ENCODE peak calls at places on chromosome 19, in ten cellular contexts. X, E, F, W, L, Y, V, O, A and K are unnamed samples.

GRCh38 chr19:50978772-50979390 is 4.8 kb downstream of the KLK7 start:
- DNase-seq in Y (no peak), E (no peak), A (no peak), W (no peak), V (no peak), O (no peak), F (no peak), L (no peak), X (no peak), K (no peak)

GRCh38 chr19:39908803-39909202 is 25.6 kb downstream of the FCGBP start:
- DNase-seq in W (no peak), A (no peak), V (no peak), L (no peak), E (no peak), O (no peak), Y (no peak), X (no peak), F (no peak), K (no peak)

GRCh38 chr19:8695501-8695900 is 3.1 kb downstream of the ACTL9 start:
- DNase-seq in V (no peak), A (no peak), F (no peak), W (no peak), O (no peak), X (no peak), Y (no peak), L (no peak), E (no peak), K (no peak)

GRCh38 chr19:34428549-34429285 is 536 bp downstream of the UBA2 start:
- DNase-seq in Y (peak), E (no peak), O (peak), F (peak), W (peak), V (no peak), A (no peak), L (peak), X (no peak), K (peak)

GRCh38 chr19:41910992-41911888 is 17.0 kb downstream of the ERFL start:
- DNase-seq in E (no peak), X (peak), Y (no peak), O (no peak), W (no peak), V (no peak), A (no peak), F (no peak), L (no peak), K (no peak)

GRCh38 chr19:18928018-18928805 is 8.7 kb downstream of the DDX49 start:
- DNase-seq in W (no peak), A (no peak), Y (no peak), F (no peak), O (no peak), L (no peak), V (no peak), E (no peak), X (no peak), K (no peak)

GRCh38 chr19:30453768-30454167 is 81.6 kb downstream of the ZNF536 start:
- DNase-seq in L (no peak), X (no peak), O (no peak), Y (no peak), F (no peak), W (no peak), V (no peak), E (no peak), A (no peak), K (no peak)

GRCh38 chr19:41753159-41753558 is 2.2 kb upstream of the CEACAM6 start:
- DNase-seq in X (peak), O (peak), F (peak), E (no peak), V (peak), Y (peak), A (no peak), L (no peak), W (peak), K (peak)

GRCh38 chr19:48805452-48805851 is 5.4 kb downstream of the BCAT2 start:
- DNase-seq in V (no peak), E (no peak), O (no peak), A (no peak), L (no peak), Y (no peak), X (no peak), F (no peak), W (no peak), K (no peak)

GRCh38 chr19:30391052-30391451 is 18.9 kb downstream of the ZNF536 start:
- DNase-seq in E (no peak), W (no peak), V (no peak), L (no peak), A (no peak), X (no peak), Y (no peak), O (no peak), F (no peak), K (no peak)

GRCh38 chr19:54469496-54469934 is 3.6 kb downstream of the CDC42EP5 start:
- DNase-seq in Y (peak), A (no peak), E (no peak), W (peak), V (peak), O (no peak), X (no peak), F (peak), L (no peak), K (peak)

GRCh38 chr19:47446534-47447469 is 24.9 kb downstream of the SLC8A2 start:
- DNase-seq in X (no peak), Y (no peak), A (no peak), V (peak), W (no peak), L (no peak), E (no peak), F (no peak), O (peak), K (no peak)

GRCh38 chr19:920051-920857 is 3.1 kb downstream of the KISS1R start:
- DNase-seq in V (peak), L (no peak), E (no peak), A (no peak), W (no peak), F (no peak), O (peak), X (peak), Y (no peak), K (no peak)

GRCh38 chr19:5961969-5962945 is 15.7 kb downstream of the RANBP3 start:
- DNase-seq in W (no peak), F (peak), O (no peak), A (no peak), E (no peak), X (peak), V (peak), L (peak), Y (no peak), K (peak)

GRCh38 chr19:9070066-9070465 is 16.8 kb upstream of the OR1M1 start:
- DNase-seq in Y (no peak), L (no peak), A (no peak), W (no peak), O (no peak), F (no peak), E (no peak), V (no peak), X (no peak), K (no peak)

GRCh38 chr19:44891016-44891882 is at the start of gene TOMM40:
- DNase-seq in V (peak), L (no peak), Y (peak), X (no peak), O (no peak), A (peak), W (peak), F (peak), E (peak), K (no peak)

GRCh38 chr19:35901055-35901644 is 810 bp upstream of the NFKBID start:
- DNase-seq in F (no peak), Y (no peak), V (no peak), W (no peak), X (no peak), L (peak), A (no peak), E (no peak), O (peak), K (no peak)

GRCh38 chr19:13430790-13431582 is 75.3 kb downstream of the CACNA1A start:
- DNase-seq in F (peak), Y (peak), L (peak), E (peak), X (peak), V (no peak), W (peak), A (no peak), O (peak), K (peak)

GRCh38 chr19:18202759-18203407 is 959 bp downstream of the RAB3A start:
- DNase-seq in Y (no peak), X (peak), F (no peak), A (no peak), E (no peak), O (no peak), L (no peak), W (no peak), V (peak), K (no peak)

GRCh38 chr19:31378404-31378803 is 29.2 kb upstream of the TSHZ3 start:
- DNase-seq in E (peak), L (peak), V (no peak), A (no peak), F (peak), X (no peak), W (peak), O (peak), Y (peak), K (no peak)

GRCh38 chr19:3055741-3056453 is 6.4 kb downstream of the TLE5 start:
- DNase-seq in F (no peak), V (peak), L (no peak), E (no peak), X (no peak), Y (peak), A (no peak), O (peak), W (no peak), K (no peak)

GRCh38 chr19:6214881-6215541 is 64.8 kb downstream of the MLLT1 start:
- DNase-seq in O (no peak), W (no peak), X (no peak), A (no peak), Y (peak), L (no peak), E (no peak), F (no peak), V (no peak), K (no peak)

GRCh38 chr19:16587031-16588023 is 15.1 kb upstream of the SLC35E1 start:
- DNase-seq in V (no peak), E (no peak), L (peak), Y (no peak), X (peak), O (peak), A (no peak), F (no peak), W (peak), K (no peak)

GRCh38 chr19:15422311-15423075 is 3.7 kb upstream of the AKAP8L start:
- DNase-seq in O (no peak), F (no peak), Y (no peak), V (no peak), A (no peak), L (no peak), E (no peak), W (peak), X (no peak), K (no peak)

GRCh38 chr19:54485846-54486245 is 12.8 kb upstream of the CDC42EP5 start:
- DNase-seq in V (no peak), F (no peak), W (no peak), O (peak), A (no peak), Y (no peak), E (no peak), X (no peak), L (peak), K (no peak)

GRCh38 chr19:17762505-17763229 is 11.4 kb downstream of the FCHO1 start:
- DNase-seq in Y (no peak), O (peak), X (no peak), W (no peak), L (peak), F (no peak), A (no peak), V (no peak), E (no peak), K (peak)

GRCh38 chr19:10553943-10554381 is 10.3 kb downstream of the ATG4D start:
- DNase-seq in Y (no peak), F (no peak), X (peak), O (no peak), L (no peak), A (no peak), W (no peak), V (no peak), E (no peak), K (no peak)

GRCh38 chr19:55082023-55082851 is 6.6 kb downstream of the EPS8L1 start:
- DNase-seq in L (peak), O (peak), W (no peak), Y (no peak), V (no peak), A (peak), X (no peak), F (no peak), E (no peak), K (peak)

GRCh38 chr19:3984908-3985642 is at the start of gene EEF2:
- DNase-seq in Y (peak), A (peak), F (peak), V (peak), X (peak), W (peak), L (peak), O (peak), E (no peak), K (peak)

GRCh38 chr19:16649734-16650133 is 10.2 kb downstream of the SMIM7 start:
- DNase-seq in V (no peak), L (no peak), X (no peak), E (no peak), O (peak), A (no peak), Y (peak), W (no peak), F (no peak), K (peak)

GRCh38 chr19:35519291-35519690 is 5.8 kb upstream of the DMKN start:
- DNase-seq in X (no peak), W (no peak), O (peak), E (no peak), F (no peak), Y (no peak), V (no peak), L (no peak), A (no peak), K (no peak)

GRCh38 chr19:39539165-39539518 is 819 bp downstream of the EID2 start:
- DNase-seq in E (peak), X (no peak), O (no peak), V (no peak), A (no peak), Y (no peak), L (peak), W (no peak), F (no peak), K (peak)

GRCh38 chr19:11378319-11379189 is 4.1 kb downstream of the SWSAP1 start:
- DNase-seq in O (peak), Y (no peak), A (no peak), E (no peak), V (peak), X (no peak), F (peak), L (peak), W (peak), K (peak)

GRCh38 chr19:401836-402535 is 7.0 kb downstream of the C2CD4C start:
- DNase-seq in O (no peak), F (no peak), L (no peak), A (no peak), Y (no peak), V (peak), X (no peak), W (no peak), E (no peak), K (no peak)

GRCh38 chr19:51272183-51272817 is 21.4 kb downstream of the SIGLECL1 start:
- DNase-seq in O (peak), W (no peak), X (no peak), A (no peak), L (no peak), F (no peak), V (no peak), Y (no peak), E (no peak), K (no peak)

GRCh38 chr19:49361438-49362047 is 673 bp downstream of the TEAD2 start:
- DNase-seq in L (peak), F (peak), V (no peak), A (no peak), X (no peak), Y (peak), W (peak), E (no peak), O (peak), K (peak)

GRCh38 chr19:38317104-38317612 is 1.4 kb upstream of the YIF1B start:
- DNase-seq in X (peak), E (no peak), W (no peak), F (no peak), A (no peak), O (no peak), V (no peak), L (no peak), Y (no peak), K (peak)